ENCODE peak calls at places on chromosomes 7 and 10, in ten cellular contexts. M is EH, D is activated T-cell treated with anti-CD3 and anti-CD28 coated beads for 1 hour, O is Calu3, Q is NCI-H446 treated with DMSO at 0.1 percent for 48 hours, N is HT1080, R is A172, A is body of pancreas, L is A549, G is left lung. I is an unnamed sample.

GRCh38 chr7:98870071-98870651 is 347 bp upstream of the TMEM130 start:
- DNase-seq in R (peak), L (peak), Q (no peak), D (peak), G (peak), N (no peak), M (peak), A (peak), O (peak), I (no peak)

GRCh38 chr7:106054971-106055370 is 57.1 kb downstream of the SYPL1 start:
- DNase-seq in M (no peak), Q (no peak), R (no peak), G (no peak), A (no peak), O (no peak), D (no peak), N (no peak), L (no peak), I (no peak)

GRCh38 chr10:24951201-24952145 is 933 bp downstream of the PRTFDC1 start:
- DNase-seq in D (no peak), O (peak), N (no peak), G (no peak), M (peak), A (peak), L (peak), Q (peak), R (peak), I (no peak)

GRCh38 chr7:94145602-94146001 is 141.4 kb upstream of the BET1 start:
- DNase-seq in N (no peak), G (no peak), Q (no peak), A (no peak), D (no peak), L (peak), R (no peak), O (no peak), M (peak), I (no peak)

GRCh38 chr7:32676249-32676941 is 181.1 kb downstream of the AVL9 start:
- DNase-seq in M (no peak), O (no peak), G (no peak), A (no peak), N (no peak), Q (no peak), L (no peak), D (no peak), R (no peak), I (no peak)

GRCh38 chr10:63208981-63209380 is 75.9 kb downstream of the NRBF2 start:
- DNase-seq in D (no peak), G (no peak), A (no peak), L (no peak), O (no peak), M (peak), Q (no peak), R (no peak), N (peak), I (no peak)

GRCh38 chr7:43467406-43467805 is 115.5 kb upstream of the STK17A start:
- DNase-seq in O (no peak), N (peak), A (no peak), Q (no peak), L (no peak), M (peak), R (peak), D (no peak), G (no peak), I (no peak)

GRCh38 chr10:113520606-113521481 is 32.0 kb upstream of the HABP2 start:
- DNase-seq in R (peak), D (no peak), M (peak), N (peak), Q (peak), O (peak), A (peak), L (peak), G (peak), I (peak)

GRCh38 chr10:5788969-5789368 is 24.3 kb downstream of the GDI2 start:
- DNase-seq in O (no peak), D (no peak), Q (no peak), R (no peak), L (no peak), M (no peak), A (no peak), G (no peak), N (no peak), I (no peak)

GRCh38 chr10:119190353-119190752 is 11.7 kb upstream of the PRDX3 start:
- DNase-seq in M (peak), O (no peak), Q (no peak), A (peak), L (peak), N (peak), D (no peak), R (peak), G (no peak), I (no peak)

GRCh38 chr10:69220510-69220909 is 378 bp downstream of the HKDC1 start:
- DNase-seq in G (no peak), L (peak), M (no peak), R (no peak), O (peak), N (no peak), Q (no peak), A (no peak), D (no peak), I (peak)

GRCh38 chr7:55308186-55308929 is 56.8 kb upstream of the LANCL2 start:
- DNase-seq in O (no peak), D (no peak), A (no peak), Q (no peak), L (no peak), N (no peak), M (peak), R (peak), G (no peak), I (peak)

GRCh38 chr10:48366261-48366660 is 59.8 kb downstream of the MAPK8 start:
- DNase-seq in O (no peak), A (no peak), G (no peak), N (no peak), M (peak), R (peak), L (peak), D (no peak), Q (no peak), I (no peak)

GRCh38 chr7:132422502-132423101 is 153.7 kb downstream of the PLXNA4 start:
- DNase-seq in G (no peak), M (no peak), R (peak), L (no peak), Q (no peak), O (no peak), A (no peak), N (no peak), D (no peak), I (no peak)

GRCh38 chr10:14369881-14370280 is 39.2 kb upstream of the FRMD4A start:
- DNase-seq in M (no peak), G (no peak), R (no peak), O (no peak), Q (no peak), D (no peak), N (no peak), L (no peak), A (no peak), I (no peak)

GRCh38 chr10:722281-723060 is 33.0 kb upstream of the DIP2C start:
- DNase-seq in M (no peak), L (no peak), N (no peak), A (no peak), O (no peak), G (no peak), D (no peak), R (no peak), Q (no peak), I (no peak)

GRCh38 chr10:13787015-13787421 is 200.3 kb downstream of the PRPF18 start:
- DNase-seq in N (peak), G (no peak), R (peak), M (no peak), Q (no peak), A (no peak), O (no peak), L (peak), D (peak), I (no peak)

GRCh38 chr7:142359694-142360279 is 101.9 kb upstream of the PRSS58 start:
- DNase-seq in M (peak), R (no peak), G (no peak), L (no peak), N (no peak), Q (no peak), D (no peak), A (no peak), O (no peak), I (no peak)

GRCh38 chr10:6430581-6430980 is 149.5 kb downstream of the PRKCQ start:
- DNase-seq in R (no peak), Q (no peak), N (no peak), D (no peak), M (no peak), L (no peak), A (no peak), O (no peak), G (no peak), I (no peak)

GRCh38 chr7:11236680-11237079 is 263.0 kb downstream of the PHF14 start:
- DNase-seq in G (no peak), D (no peak), L (no peak), R (no peak), M (no peak), Q (no peak), A (peak), O (no peak), N (no peak), I (no peak)

I was measured in HepG2.